ENCODE peak calls at places on chromosomes 7 and 10, in nine cellular contexts. A, H, O, K, P, N, M, Q and G are unnamed samples.

GRCh38 chr7:73992104-73992562 is 35.8 kb upstream of the ELN start:
- DNase-seq in A (no peak), K (no peak), M (peak), Q (peak), P (no peak), H (no peak), N (no peak), O (no peak), G (no peak)

GRCh38 chr10:72276421-72277339 is 3.0 kb downstream of the DDIT4 start:
- DNase-seq in O (no peak), Q (no peak), P (no peak), H (no peak), N (peak), K (no peak), A (no peak), M (no peak), G (no peak)

GRCh38 chr7:136179829-136180721 is 202.9 kb upstream of the MTPN start:
- DNase-seq in O (no peak), H (no peak), Q (no peak), P (no peak), A (no peak), N (no peak), K (no peak), M (no peak), G (no peak)

GRCh38 chr7:56046728-56047445 is 4.4 kb downstream of the PSPH start:
- DNase-seq in P (no peak), K (no peak), O (no peak), N (peak), Q (peak), H (no peak), M (no peak), A (no peak), G (no peak)

GRCh38 chr7:30142710-30143109 is 7.9 kb downstream of the MTURN start:
- DNase-seq in K (no peak), H (no peak), A (no peak), O (peak), P (no peak), M (no peak), N (peak), Q (peak), G (no peak)

GRCh38 chr10:16585103-16585502 is 63.4 kb upstream of the C1QL3 start:
- DNase-seq in K (no peak), P (no peak), Q (no peak), N (no peak), A (no peak), H (no peak), O (no peak), M (no peak), G (no peak)

GRCh38 chr10:130421909-130422308 is 285.7 kb downstream of the GLRX3 start:
- DNase-seq in A (no peak), Q (no peak), O (peak), P (no peak), H (no peak), N (no peak), M (no peak), K (no peak), G (no peak)

GRCh38 chr10:107031981-107032699 is 132.4 kb downstream of the SORCS1 start:
- DNase-seq in H (no peak), O (no peak), K (no peak), N (peak), Q (no peak), P (no peak), M (no peak), A (no peak), G (no peak)

GRCh38 chr7:29796181-29796580 is 10.1 kb upstream of the WIPF3 start:
- DNase-seq in K (no peak), O (no peak), Q (no peak), H (no peak), N (no peak), A (no peak), P (no peak), M (no peak), G (no peak)

GRCh38 chr7:47284691-47285246 is 297.1 kb downstream of the TNS3 start:
- DNase-seq in N (no peak), Q (no peak), P (no peak), K (no peak), O (no peak), H (no peak), M (no peak), A (no peak), G (no peak)

GRCh38 chr7:6234384-6234783 is 38.0 kb downstream of the CYTH3 start:
- DNase-seq in P (no peak), H (no peak), M (no peak), O (no peak), Q (no peak), N (no peak), A (no peak), K (no peak), G (no peak)

GRCh38 chr7:135320277-135320676 is 86.6 kb downstream of the STRA8 start:
- DNase-seq in N (peak), H (no peak), O (peak), A (no peak), K (no peak), Q (peak), P (peak), M (no peak), G (no peak)

GRCh38 chr10:80187465-80188409 is 17.6 kb downstream of the ANXA11 start:
- DNase-seq in O (no peak), H (no peak), Q (no peak), P (no peak), N (no peak), K (no peak), M (no peak), A (peak), G (no peak)

GRCh38 chr10:24468281-24468751 is 255.4 kb downstream of the ARHGAP21 start:
- DNase-seq in Q (no peak), K (no peak), A (no peak), P (peak), M (no peak), H (no peak), N (peak), O (no peak), G (no peak)

GRCh38 chr10:13769926-13770325 is 183.2 kb downstream of the PRPF18 start:
- DNase-seq in Q (no peak), M (no peak), O (no peak), A (no peak), K (no peak), H (no peak), N (peak), P (no peak), G (no peak)

GRCh38 chr7:42549866-42550485 is 313.0 kb upstream of the GLI3 start:
- DNase-seq in Q (no peak), A (no peak), N (peak), O (no peak), M (no peak), K (no peak), P (no peak), H (no peak), G (no peak)

GRCh38 chr7:152180587-152180986 is 155.1 kb downstream of the GALNT11 start:
- DNase-seq in M (no peak), N (no peak), K (no peak), H (no peak), Q (no peak), P (no peak), A (no peak), O (no peak), G (no peak)

GRCh38 chr10:72162978-72163377 is 52.8 kb upstream of the ANAPC16 start:
- DNase-seq in Q (peak), P (no peak), H (no peak), A (no peak), N (peak), O (no peak), K (no peak), M (no peak), G (no peak)

GRCh38 chr10:68137174-68137573 is 27.9 kb downstream of the MYPN start:
- DNase-seq in P (no peak), Q (no peak), M (no peak), A (no peak), N (no peak), O (no peak), H (no peak), K (no peak), G (no peak)

GRCh38 chr7:86991844-86992243 is 67.6 kb downstream of the ELAPOR2 start:
- DNase-seq in K (no peak), A (no peak), M (no peak), N (no peak), Q (no peak), P (no peak), H (no peak), O (no peak), G (no peak)

GRCh38 chr10:96743988-96744585 is 23.8 kb upstream of the PIK3AP1 start:
- DNase-seq in O (no peak), H (no peak), N (peak), K (no peak), P (no peak), Q (no peak), A (no peak), M (no peak), G (no peak)

DNA sequence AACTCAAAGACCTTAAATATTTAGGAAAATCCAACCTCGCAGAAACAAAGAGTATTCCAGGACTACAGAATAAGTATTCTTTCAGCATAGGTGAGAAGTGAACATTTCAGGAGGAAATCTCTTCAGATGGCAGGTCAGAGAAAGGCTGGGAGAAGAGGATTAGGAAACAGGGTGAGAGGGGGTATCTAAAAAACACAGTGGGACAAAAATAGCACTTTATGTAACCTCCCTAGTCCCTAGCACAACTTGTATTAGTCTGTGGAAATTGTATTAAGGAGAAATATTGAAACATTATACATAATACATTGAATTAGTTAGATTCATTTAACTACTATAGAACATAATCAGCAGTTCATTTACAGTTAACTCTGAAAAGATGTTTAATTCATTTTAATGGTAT is 192.3 kb downstream of the CACNB2 start:
- DNase-seq in K (no peak), H (no peak), A (no peak), P (no peak), O (no peak), M (no peak), N (no peak), Q (no peak), G (no peak)
- TF ChIP-seq CTCF in K (no peak), H (no peak), A (no peak), P (no peak), O (no peak), M (no peak), N (no peak), Q (no peak), G (no peak)

DNA sequence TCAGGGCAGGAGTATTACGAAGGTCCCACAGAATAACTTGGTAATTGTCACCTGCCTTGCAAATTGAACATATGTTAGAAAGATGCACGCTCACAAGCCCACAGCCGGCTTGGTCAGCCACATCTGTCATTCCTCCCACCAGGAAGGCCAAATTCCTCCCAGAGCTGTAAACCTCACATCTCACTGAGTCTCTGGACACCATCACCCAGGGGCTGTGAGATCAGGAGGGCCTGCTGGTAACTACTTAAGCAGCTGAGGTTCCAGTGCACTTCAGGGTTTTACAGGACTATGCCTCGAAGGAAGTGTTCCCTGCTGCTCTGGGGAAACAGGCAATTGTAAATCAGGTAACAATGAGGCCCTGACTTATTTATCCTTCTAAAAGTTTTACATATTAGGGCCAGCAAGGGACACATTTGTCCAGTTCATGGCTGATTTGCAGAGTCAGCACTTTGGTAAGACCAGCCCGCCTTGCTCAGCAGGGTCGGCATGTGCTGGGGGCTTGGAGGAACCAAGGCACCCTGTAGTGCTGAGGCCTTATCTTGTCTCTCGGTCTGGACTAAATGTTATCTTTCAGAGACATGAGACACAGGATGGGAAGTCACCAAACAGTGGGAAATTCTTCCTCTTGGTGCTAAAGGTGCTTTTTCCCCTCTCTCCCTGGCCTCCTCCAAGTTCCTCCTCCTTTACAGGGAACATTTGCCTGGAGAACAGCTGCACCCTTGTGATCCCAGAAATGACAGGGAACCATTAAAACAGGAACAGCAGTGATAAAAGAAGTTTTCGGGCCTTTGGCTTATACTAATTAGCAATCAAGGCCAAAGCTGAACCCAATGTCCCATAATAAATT is 34.3 kb downstream of the PYROXD2 start:
- DNase-seq in K (no peak), P (no peak), N (no peak), H (no peak), A (no peak), O (no peak), Q (no peak), M (no peak), G (peak)
- TF ChIP-seq CTCF in K (no peak), P (no peak), N (no peak), H (no peak), A (no peak), O (no peak), Q (no peak), M (no peak), G (no peak)

DNA sequence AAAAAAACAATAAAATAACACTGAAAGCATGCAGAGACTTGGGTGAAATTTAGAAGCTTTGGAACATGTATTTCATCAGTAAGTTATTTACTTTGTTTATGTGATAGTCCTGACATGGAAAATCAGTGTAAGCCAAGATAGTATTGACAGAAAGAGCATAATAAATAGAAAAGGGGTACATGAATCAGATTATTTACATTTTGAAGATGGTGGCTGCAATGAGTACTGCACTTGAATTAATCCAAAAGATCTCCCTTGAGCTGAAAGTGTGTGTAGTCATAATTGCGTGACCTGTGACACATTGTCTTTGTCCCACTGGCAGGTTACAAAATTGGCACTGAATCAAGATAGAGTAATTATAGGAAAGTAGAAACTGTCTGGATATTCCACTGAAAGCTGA is 562.9 kb downstream of the GFRA1 start:
- DNase-seq in P (no peak), Q (no peak), H (no peak), A (no peak), K (no peak), O (no peak), N (peak), M (no peak), G (no peak)
- TF ChIP-seq CTCF in P (no peak), Q (no peak), H (peak), A (peak), K (no peak), O (no peak), N (no peak), M (no peak), G (peak)

GRCh38 chr7:140639366-140640053 is 1.1 kb downstream of the DENND2A start:
- DNase-seq in M (no peak), O (no peak), A (no peak), H (peak), N (no peak), Q (no peak), K (no peak), P (peak), G (peak)

GRCh38 chr7:140640060-140640611 is 477 bp downstream of the DENND2A start:
- DNase-seq in N (no peak), O (no peak), H (peak), Q (no peak), K (peak), A (no peak), M (no peak), P (peak), G (peak)

GRCh38 chr7:140640727-140641531 is at the start of gene DENND2A:
- DNase-seq in Q (no peak), O (no peak), M (no peak), K (peak), N (no peak), A (no peak), P (peak), H (peak), G (peak)

GRCh38 chr7:140635821-140636220 is 4.8 kb downstream of the DENND2A start:
- DNase-seq in Q (no peak), P (no peak), O (no peak), K (no peak), H (no peak), M (no peak), A (no peak), N (no peak), G (no peak)

GRCh38 chr7:140638311-140638791 is 2.3 kb downstream of the DENND2A start:
- DNase-seq in P (peak), N (no peak), Q (peak), A (no peak), M (no peak), H (no peak), K (peak), O (no peak), G (peak)
- TF ChIP-seq CTCF in P (no peak), N (peak), Q (peak), A (no peak), M (no peak), H (no peak), K (no peak), O (no peak), G (no peak)

GRCh38 chr7:636396-636795 is 90.1 kb upstream of the DNAAF5 start:
- DNase-seq in O (no peak), A (no peak), P (no peak), N (no peak), Q (no peak), H (peak), M (no peak), K (peak), G (peak)
- TF ChIP-seq CTCF in O (peak), A (no peak), P (peak), N (peak), Q (peak), H (no peak), M (peak), K (no peak), G (no peak)

GRCh38 chr10:69517271-69517848 is 55.9 kb downstream of the NEUROG3 start:
- DNase-seq in Q (no peak), K (no peak), P (no peak), N (no peak), M (no peak), O (no peak), H (no peak), A (no peak), G (no peak)
- TF ChIP-seq CTCF in Q (no peak), K (no peak), P (no peak), N (no peak), M (no peak), O (no peak), H (no peak), A (no peak), G (no peak)

GRCh38 chr10:59719374-59719773 is 9.7 kb upstream of the SLC16A9 start:
- DNase-seq in K (no peak), P (no peak), M (no peak), A (no peak), Q (no peak), N (no peak), H (no peak), O (no peak), G (no peak)
- TF ChIP-seq CTCF in K (peak), P (peak), M (no peak), A (peak), Q (no peak), N (no peak), H (peak), O (no peak), G (peak)

GRCh38 chr10:5679606-5680005 is 5.0 kb upstream of the TASOR2 start:
- DNase-seq in H (no peak), O (no peak), M (no peak), Q (no peak), P (no peak), K (no peak), N (peak), A (no peak), G (no peak)
- TF ChIP-seq CTCF in H (no peak), O (no peak), M (no peak), Q (peak), P (no peak), K (no peak), N (no peak), A (no peak), G (no peak)

GRCh38 chr7:122219253-122219865 is 75.3 kb upstream of the AASS start:
- DNase-seq in H (no peak), P (no peak), N (peak), M (no peak), O (no peak), Q (no peak), K (no peak), A (peak), G (no peak)
- TF ChIP-seq CTCF in H (peak), P (peak), N (peak), M (peak), O (peak), Q (peak), K (peak), A (peak), G (peak)

GRCh38 chr7:24010495-24010894 is 273.5 kb upstream of the NPY start:
- DNase-seq in N (no peak), O (no peak), H (no peak), A (no peak), M (no peak), P (no peak), K (no peak), Q (no peak), G (no peak)

DNA sequence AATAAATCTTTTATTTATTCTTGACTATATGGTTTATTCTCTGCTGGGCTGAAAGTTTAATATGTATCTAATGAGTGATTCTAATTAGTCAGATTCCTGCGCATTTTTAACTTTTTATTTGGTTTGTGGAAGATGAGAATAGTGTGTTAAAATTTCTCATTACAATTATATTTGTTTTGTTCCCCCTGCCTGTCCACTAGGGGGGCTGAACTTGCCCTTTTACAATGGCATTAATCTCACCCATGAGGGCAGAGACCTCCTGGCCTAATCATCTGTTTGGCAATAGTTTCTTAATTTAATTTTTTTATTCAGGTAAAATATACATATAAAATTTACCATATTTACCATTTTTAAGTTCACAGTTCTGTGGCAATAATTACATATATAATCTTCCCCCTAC is 278.5 kb upstream of the NPY start:
- DNase-seq in N (no peak), Q (no peak), A (no peak), M (no peak), K (no peak), H (no peak), P (no peak), O (no peak), G (no peak)
- TF ChIP-seq CTCF in N (no peak), Q (no peak), A (no peak), M (no peak), K (no peak), H (peak), P (no peak), O (no peak), G (no peak)